ENCODE peak calls at places on chromosome 1, in six cellular contexts. One of them, this sample, is unnamed.

GRCh38 chr1:209402697-209403096 is 180.8 kb upstream of the CAMK1G start:
- DNase-seq in stomach: no peak
- DNase-seq in esophagus muscularis mucosa: no peak
- DNase-seq in IMR-90: no peak
- DNase-seq in gastrocnemius medialis: no peak
- DNase-seq in A549: no peak
- DNase-seq in this sample: no peak

GRCh38 chr1:94301186-94301585 is 63.8 kb upstream of the ARHGAP29 start:
- DNase-seq in stomach: no peak
- DNase-seq in A549: no peak
- DNase-seq in esophagus muscularis mucosa: peak; percentile 24
- DNase-seq in IMR-90: no peak
- DNase-seq in gastrocnemius medialis: no peak
- DNase-seq in this sample: no peak

GRCh38 chr1:112840631-112841624 is 115.1 kb downstream of the SLC16A1 start:
- DNase-seq in gastrocnemius medialis: no peak
- DNase-seq in esophagus muscularis mucosa: no peak
- DNase-seq in IMR-90: no peak
- DNase-seq in A549: no peak
- DNase-seq in stomach: no peak
- DNase-seq in this sample: no peak

GRCh38 chr1:225768662-225769426 is 8.8 kb upstream of the SRP9 start:
- DNase-seq in IMR-90: no peak
- DNase-seq in gastrocnemius medialis: no peak
- DNase-seq in A549: no peak
- DNase-seq in stomach: no peak
- DNase-seq in esophagus muscularis mucosa: no peak
- DNase-seq in this sample: no peak

GRCh38 chr1:246152986-246153431 is 354.1 kb downstream of the SMYD3 start:
- DNase-seq in stomach: no peak
- DNase-seq in gastrocnemius medialis: no peak
- DNase-seq in A549: no peak
- DNase-seq in IMR-90: no peak
- DNase-seq in esophagus muscularis mucosa: no peak
- DNase-seq in this sample: no peak

GRCh38 chr1:9291914-9292360 is 757 bp upstream of the SPSB1 start:
- DNase-seq in A549: no peak
- DNase-seq in stomach: peak; percentile 75
- DNase-seq in IMR-90: peak; percentile 75
- DNase-seq in esophagus muscularis mucosa: no peak
- DNase-seq in gastrocnemius medialis: peak; percentile 52
- DNase-seq in this sample: peak; percentile 78

GRCh38 chr1:246113555-246114095 is 393.5 kb downstream of the SMYD3 start:
- DNase-seq in gastrocnemius medialis: no peak
- DNase-seq in esophagus muscularis mucosa: no peak
- DNase-seq in A549: no peak
- DNase-seq in IMR-90: peak; percentile 16
- DNase-seq in stomach: no peak
- DNase-seq in this sample: no peak

GRCh38 chr1:31055501-31055900 is 10.0 kb downstream of the PUM1 start:
- DNase-seq in esophagus muscularis mucosa: no peak
- DNase-seq in stomach: no peak
- DNase-seq in gastrocnemius medialis: no peak
- DNase-seq in A549: no peak
- DNase-seq in IMR-90: no peak
- DNase-seq in this sample: no peak

GRCh38 chr1:3295846-3296245 is 158.6 kb upstream of the ARHGEF16 start:
- DNase-seq in IMR-90: no peak
- DNase-seq in stomach: no peak
- DNase-seq in esophagus muscularis mucosa: no peak
- DNase-seq in gastrocnemius medialis: no peak
- DNase-seq in A549: no peak
- DNase-seq in this sample: no peak

GRCh38 chr1:3298197-3298596 is 156.3 kb upstream of the ARHGEF16 start:
- DNase-seq in A549: no peak
- DNase-seq in stomach: no peak
- DNase-seq in IMR-90: no peak
- DNase-seq in gastrocnemius medialis: no peak
- DNase-seq in esophagus muscularis mucosa: no peak
- DNase-seq in this sample: no peak

GRCh38 chr1:3296858-3297257 is 157.6 kb upstream of the ARHGEF16 start:
- DNase-seq in A549: no peak
- DNase-seq in stomach: no peak
- DNase-seq in esophagus muscularis mucosa: no peak
- DNase-seq in IMR-90: no peak
- DNase-seq in gastrocnemius medialis: no peak
- DNase-seq in this sample: no peak

GRCh38 chr1:3297756-3298155 is 156.7 kb upstream of the ARHGEF16 start:
- DNase-seq in gastrocnemius medialis: no peak
- DNase-seq in A549: no peak
- DNase-seq in stomach: no peak
- DNase-seq in IMR-90: no peak
- DNase-seq in esophagus muscularis mucosa: no peak
- DNase-seq in this sample: no peak

GRCh38 chr1:3296326-3296725 is 158.1 kb upstream of the ARHGEF16 start:
- DNase-seq in gastrocnemius medialis: no peak
- DNase-seq in stomach: no peak
- DNase-seq in A549: no peak
- DNase-seq in IMR-90: no peak
- DNase-seq in esophagus muscularis mucosa: no peak
- DNase-seq in this sample: no peak
- H3K9me3 ChIP-seq in gastrocnemius medialis: no peaks in the 10 kb centered on the region
- H3K9me3 ChIP-seq in stomach: no peaks in the 10 kb centered on the region
- H3K9me3 ChIP-seq in A549: no peaks in the 10 kb centered on the region
- H3K9me3 ChIP-seq in IMR-90: peaks cover 2% of the 10 kb centered on the region
- H3K9me3 ChIP-seq in esophagus muscularis mucosa: no peaks in the 10 kb centered on the region
- H3K9me3 ChIP-seq in this sample: no peaks in the 10 kb centered on the region

GRCh38 chr1:228139406-228139930 is 611 bp upstream of the GUK1 start:
- DNase-seq in stomach: no peak
- DNase-seq in esophagus muscularis mucosa: no peak
- DNase-seq in IMR-90: no peak
- DNase-seq in A549: no peak
- DNase-seq in gastrocnemius medialis: no peak
- DNase-seq in this sample: no peak

GRCh38 chr1:228140724-228141081 is 624 bp downstream of the GUK1 start:
- DNase-seq in A549: no peak
- DNase-seq in stomach: no peak
- DNase-seq in IMR-90: no peak
- DNase-seq in gastrocnemius medialis: no peak
- DNase-seq in esophagus muscularis mucosa: no peak
- DNase-seq in this sample: no peak

GRCh38 chr1:228141871-228142615 is 2.0 kb downstream of the GUK1 start:
- DNase-seq in esophagus muscularis mucosa: no peak
- DNase-seq in IMR-90: peak; percentile 16
- DNase-seq in gastrocnemius medialis: peak; percentile 62
- DNase-seq in A549: no peak
- DNase-seq in stomach: peak; percentile 22
- DNase-seq in this sample: peak; percentile 56

GRCh38 chr1:228141082-228141870 is 1.2 kb downstream of the GUK1 start:
- DNase-seq in IMR-90: peak; percentile 33
- DNase-seq in gastrocnemius medialis: peak; percentile 54
- DNase-seq in esophagus muscularis mucosa: no peak
- DNase-seq in A549: no peak
- DNase-seq in stomach: peak; percentile 78
- DNase-seq in this sample: peak; percentile 64

GRCh38 chr1:228139931-228140723 is at the start of gene GUK1:
- DNase-seq in gastrocnemius medialis: peak; percentile 100
- DNase-seq in stomach: peak; percentile 100
- DNase-seq in esophagus muscularis mucosa: peak; percentile 100
- DNase-seq in IMR-90: peak; percentile 99
- DNase-seq in A549: peak; percentile 97
- DNase-seq in this sample: peak; percentile 100
- TF ChIP-seq POLR2A in gastrocnemius medialis: peak; percentile 99
- TF ChIP-seq POLR2A in stomach: peak; percentile 82
- TF ChIP-seq POLR2A in esophagus muscularis mucosa: peak; percentile 98
- TF ChIP-seq POLR2A in IMR-90: peak; percentile 97
- TF ChIP-seq POLR2A in A549: peak; percentile 93
- TF ChIP-seq POLR2A in this sample: peak; percentile 99

GRCh38 chr1:227662933-227663332 is 72.2 kb downstream of the JMJD4 start:
- DNase-seq in gastrocnemius medialis: no peak
- DNase-seq in IMR-90: no peak
- DNase-seq in esophagus muscularis mucosa: no peak
- DNase-seq in stomach: no peak
- DNase-seq in A549: no peak
- DNase-seq in this sample: no peak

GRCh38 chr1:227666286-227666685 is 68.8 kb downstream of the JMJD4 start:
- DNase-seq in stomach: no peak
- DNase-seq in gastrocnemius medialis: no peak
- DNase-seq in A549: no peak
- DNase-seq in IMR-90: no peak
- DNase-seq in esophagus muscularis mucosa: no peak
- DNase-seq in this sample: no peak

GRCh38 chr1:227661495-227661894 is 73.6 kb downstream of the JMJD4 start:
- DNase-seq in esophagus muscularis mucosa: no peak
- DNase-seq in stomach: no peak
- DNase-seq in A549: no peak
- DNase-seq in IMR-90: no peak
- DNase-seq in gastrocnemius medialis: no peak
- DNase-seq in this sample: no peak
- H3K9me3 ChIP-seq in esophagus muscularis mucosa: peaks cover 100% of the 10 kb centered on the region
- H3K9me3 ChIP-seq in stomach: peaks cover 98% of the 10 kb centered on the region
- H3K9me3 ChIP-seq in A549: peaks cover 92% of the 10 kb centered on the region
- H3K9me3 ChIP-seq in IMR-90: peaks cover 62% of the 10 kb centered on the region
- H3K9me3 ChIP-seq in gastrocnemius medialis: peaks cover 12% of the 10 kb centered on the region
- H3K9me3 ChIP-seq in this sample: peaks cover 8% of the 10 kb centered on the region

DNA sequence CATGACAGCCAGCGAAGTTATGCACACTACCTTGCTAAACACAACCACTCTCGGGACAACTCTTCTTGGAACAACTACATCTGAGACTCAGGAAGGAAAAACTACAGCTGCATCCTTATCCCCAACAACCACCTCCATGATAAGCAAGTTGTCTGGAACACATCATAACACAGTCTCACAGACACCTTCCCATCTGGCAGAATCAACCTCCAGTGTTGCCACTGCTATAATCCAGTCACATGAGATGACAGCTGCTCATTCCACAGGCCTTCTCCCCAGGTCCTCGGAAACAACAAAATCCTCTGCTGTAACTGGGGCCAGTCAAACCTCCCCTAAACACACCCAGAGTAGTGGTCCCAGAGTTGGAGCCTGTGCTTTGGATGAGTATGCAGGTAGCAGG is 20.1 kb downstream of the CATSPER4 start:
- DNase-seq in stomach: no peak
- DNase-seq in gastrocnemius medialis: no peak
- DNase-seq in IMR-90: no peak
- DNase-seq in A549: no peak
- DNase-seq in esophagus muscularis mucosa: no peak
- DNase-seq in this sample: no peak
- TF ChIP-seq POLR2A in stomach: no peak
- TF ChIP-seq POLR2A in gastrocnemius medialis: no peak
- TF ChIP-seq POLR2A in IMR-90: no peak
- TF ChIP-seq POLR2A in A549: no peak
- TF ChIP-seq POLR2A in esophagus muscularis mucosa: no peak
- TF ChIP-seq POLR2A in this sample: no peak

This sample was measured in right lobe of liver.